ENCODE peak calls at places on chromosomes 11 and 22, in four cellular contexts. I, M, G and K are unnamed samples.
A peak's percentile ranks its signal among the peaks of the same experiment; 100 is the strongest.

GRCh38 chr11:2590131-2590950 is 109.5 kb downstream of the KCNQ1OT1 start:
- DNase-seq in I (no peak), M (no peak), G (no peak), K (no peak)

GRCh38 chr11:11442791-11443190 is 89.7 kb upstream of the CSNK2A3 start:
- DNase-seq in I (no peak), M (no peak), G (no peak), K (no peak)

GRCh38 chr11:100855466-100856067 is 168.5 kb downstream of the ARHGAP42 start:
- DNase-seq in I (no peak), M (peak; percentile 80), G (no peak), K (no peak)

GRCh38 chr11:4482445-4482844 is at the start of gene OR52K1:
- DNase-seq in I (no peak), M (no peak), G (no peak), K (no peak)

GRCh38 chr11:61776561-61777075 is 15.8 kb downstream of the TMEM258 start:
- DNase-seq in I (no peak), M (peak; percentile 75), G (peak; percentile 41), K (no peak)

GRCh38 chr11:122748968-122749687 is 89.2 kb upstream of the CRTAM start:
- DNase-seq in I (no peak), M (peak; percentile 95), G (peak; percentile 45), K (no peak)

GRCh38 chr11:762421-763072 is 14.7 kb downstream of the GATD1 start:
- DNase-seq in I (no peak), M (peak; percentile 75), G (peak; percentile 56), K (no peak)

GRCh38 chr22:32634424-32634981 is 159.9 kb downstream of the FBXO7 start:
- DNase-seq in I (no peak), M (no peak), G (no peak), K (no peak)

GRCh38 chr22:26892401-26893033 is 235.1 kb downstream of the MIAT start:
- DNase-seq in I (no peak), M (peak; percentile 65), G (peak; percentile 56), K (peak; percentile 83)

GRCh38 chr11:83599066-83599465 is 312.9 kb upstream of the CCDC90B start:
- DNase-seq in I (no peak), M (no peak), G (no peak), K (no peak)

GRCh38 chr11:34358258-34358665 is 452 bp upstream of the ABTB2 start:
- DNase-seq in I (peak; percentile 80), M (peak; percentile 54), G (peak; percentile 55), K (no peak)

GRCh38 chr11:693887-694562 is 997 bp downstream of the DEAF1 start:
- DNase-seq in I (peak; percentile 43), M (no peak), G (no peak), K (no peak)

GRCh38 chr22:22979954-22980353 is 90.4 kb upstream of the GNAZ start:
- DNase-seq in I (no peak), M (no peak), G (no peak), K (no peak)

GRCh38 chr11:90218606-90219005 is 4.2 kb downstream of the CHORDC1 start:
- DNase-seq in I (no peak), M (no peak), G (no peak), K (no peak)

GRCh38 chr11:36060926-36061325 is 117.1 kb downstream of the LDLRAD3 start:
- DNase-seq in I (no peak), M (no peak), G (no peak), K (no peak)

GRCh38 chr11:37525336-37525735 is 927.3 kb upstream of the RAG2 start:
- DNase-seq in I (no peak), M (no peak), G (no peak), K (no peak)
- TF ChIP-seq CTCF in I (no peak), M (peak; percentile 37), G (no peak), K (peak; percentile 47)

GRCh38 chr11:77879218-77879617 is 58.3 kb downstream of the AAMDC start:
- DNase-seq in I (peak; percentile 57), M (peak; percentile 41), G (no peak), K (no peak)
- TF ChIP-seq CTCF in I (no peak), M (no peak), G (no peak), K (no peak)

DNA sequence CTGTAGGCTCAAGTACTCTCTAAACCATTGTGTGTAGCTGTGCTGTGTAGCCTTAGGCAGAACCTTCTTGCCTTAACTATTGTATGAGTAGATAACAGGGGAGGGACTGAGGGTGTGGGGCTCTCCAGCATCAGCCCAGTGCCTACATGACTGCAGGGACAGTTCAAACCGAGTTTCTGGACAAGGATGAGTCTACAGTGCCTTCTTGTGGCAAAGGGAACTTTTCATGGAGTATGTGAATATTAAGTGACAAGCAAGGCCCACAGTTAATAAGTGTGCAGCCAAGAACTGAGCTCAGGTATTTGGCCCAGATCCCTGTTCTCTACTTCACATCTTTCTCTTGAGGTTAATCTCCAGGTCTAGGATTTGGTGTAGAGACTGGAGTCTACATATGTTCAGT is 424.4 kb upstream of the LARGE1 start:
- DNase-seq in I (no peak), M (no peak), G (no peak), K (no peak)
- TF ChIP-seq CTCF in I (no peak), M (no peak), G (no peak), K (no peak)

GRCh38 chr11:38818720-38819119 is 2220.7 kb upstream of the RAG2 start:
- DNase-seq in I (no peak), M (no peak), G (no peak), K (no peak)

GRCh38 chr11:38819986-38820385 is 2221.9 kb upstream of the RAG2 start:
- DNase-seq in I (no peak), M (peak; percentile 4), G (no peak), K (no peak)

DNA sequence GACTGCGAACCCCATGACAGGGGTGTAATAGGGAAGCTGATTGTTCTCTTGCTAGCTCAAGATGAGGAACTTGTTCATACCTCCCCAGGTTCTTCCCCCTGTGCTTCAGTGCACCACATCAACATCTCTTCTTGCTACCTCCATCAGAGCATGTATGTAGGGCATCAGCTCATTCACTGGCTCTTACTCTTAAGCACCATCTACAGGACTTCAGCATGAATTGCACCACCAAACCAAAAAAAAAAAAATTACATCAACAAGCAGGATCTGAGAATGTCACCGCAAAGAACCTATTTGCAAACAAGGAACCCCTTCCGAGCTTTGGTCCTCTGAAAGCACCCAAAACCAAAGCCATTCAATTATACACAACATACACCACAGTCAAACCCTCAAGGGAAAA is 2226.5 kb upstream of the RAG2 start:
- DNase-seq in I (no peak), M (peak; percentile 5), G (no peak), K (no peak)
- TF ChIP-seq CTCF in I (no peak), M (peak; percentile 38), G (no peak), K (peak; percentile 24)

GRCh38 chr11:71124127-71124526 is 128.2 kb downstream of the SHANK2 start:
- DNase-seq in I (no peak), M (no peak), G (no peak), K (no peak)

GRCh38 chr11:71117311-71117710 is 135.1 kb downstream of the SHANK2 start:
- DNase-seq in I (no peak), M (no peak), G (no peak), K (no peak)

GRCh38 chr11:71119656-71120269 is 132.6 kb downstream of the SHANK2 start:
- DNase-seq in I (no peak), M (no peak), G (no peak), K (no peak)

GRCh38 chr11:71118671-71119250 is 133.6 kb downstream of the SHANK2 start:
- DNase-seq in I (no peak), M (no peak), G (no peak), K (no peak)

DNA sequence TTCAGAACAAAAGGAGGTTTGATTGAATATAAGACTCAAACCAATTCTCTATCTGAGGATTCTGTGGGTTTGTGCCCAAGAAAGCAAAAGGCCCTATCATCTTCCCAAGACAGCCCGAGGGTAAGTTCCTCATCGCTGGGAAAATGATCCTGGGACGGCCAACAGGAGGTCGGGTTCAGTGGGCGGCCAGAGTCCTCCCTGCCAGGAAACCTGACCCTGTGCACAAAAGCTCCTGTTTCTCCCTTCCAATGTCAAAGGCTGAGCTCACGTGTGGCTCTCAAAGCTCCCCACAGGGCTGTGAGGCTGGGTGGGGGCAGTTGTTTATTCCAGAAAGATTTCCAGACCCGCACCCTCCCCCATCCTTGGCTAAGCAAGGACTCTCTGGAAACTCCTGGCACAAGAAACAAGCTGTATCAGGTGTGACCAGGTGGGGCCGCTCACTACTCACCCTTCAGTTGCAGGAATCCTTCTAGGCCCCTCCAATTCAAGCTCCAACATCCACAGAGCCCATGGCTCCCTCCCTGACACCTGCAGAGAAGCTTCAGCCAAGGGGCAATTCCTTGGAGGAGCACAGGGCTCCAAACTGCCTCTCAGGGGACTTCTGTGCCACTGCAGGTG is 131.9 kb downstream of the SHANK2 start:
- DNase-seq in I (no peak), M (peak; percentile 20), G (no peak), K (no peak)
- TF ChIP-seq CTCF in I (no peak), M (peak; percentile 33), G (no peak), K (peak; percentile 24)

DNA sequence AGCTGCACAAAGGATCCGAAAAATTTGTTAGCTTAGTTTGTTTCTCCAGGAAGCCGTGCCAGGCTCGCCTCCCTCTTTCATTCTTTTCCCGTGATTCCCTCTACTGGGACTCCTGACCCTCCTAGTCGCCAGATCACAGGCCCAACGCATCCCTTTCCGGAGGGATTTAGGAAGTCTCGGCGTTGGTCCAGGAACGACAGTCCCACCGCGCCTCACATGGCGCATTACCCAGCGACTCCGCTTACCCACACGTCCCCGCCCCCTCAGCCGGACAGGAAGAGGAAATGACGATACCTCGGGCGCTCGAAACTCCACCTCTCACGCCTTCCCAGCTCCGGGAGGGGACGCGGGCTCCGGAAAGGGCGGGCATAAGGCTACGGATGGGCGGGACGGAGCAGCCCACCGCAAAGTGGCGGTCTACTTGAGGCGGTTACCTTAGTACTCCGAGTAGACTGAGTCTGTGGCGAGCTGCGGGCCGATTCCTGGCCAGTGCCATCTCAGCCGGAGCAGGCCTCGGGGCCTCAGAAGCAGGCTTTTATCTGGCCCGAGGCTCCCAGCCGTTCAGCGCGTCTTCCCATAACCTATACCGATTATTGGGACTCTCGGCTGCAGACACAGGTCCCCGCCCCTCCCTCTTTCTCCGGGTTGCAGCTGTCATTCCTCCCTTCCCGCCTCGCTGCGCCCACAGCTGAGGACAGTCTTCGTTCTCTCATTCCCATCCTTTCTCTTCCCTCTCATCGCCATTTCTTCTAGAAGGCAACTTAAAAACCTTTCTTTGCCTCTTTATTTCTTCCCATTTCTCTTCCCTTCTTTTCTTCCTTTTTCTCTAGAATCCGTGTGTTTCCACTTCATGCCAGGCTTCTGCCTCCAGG is at the start of gene CCDC15:
- DNase-seq in I (peak; percentile 95), M (peak; percentile 97), G (peak; percentile 97), K (peak; percentile 98)
- TF ChIP-seq CTCF in I (no peak), M (no peak), G (no peak), K (no peak)